ENCODE peak calls at places on chromosomes 7 and 10, in ten cellular contexts. F is breast epithelium, M is A549, E is right lobe of liver, B is K562, U is GM12891, G is HCT116, R is heart left ventricle, X is erythroblast, Y is transverse colon. Z is an unnamed sample.

GRCh38 chr10:110181911-110182310 is 25.5 kb upstream of the MXI1 start:
- DNase-seq in R (no peak), U (no peak), M (no peak), F (no peak), X (no peak), G (no peak), E (no peak), Y (no peak), B (no peak), Z (no peak)

GRCh38 chr7:43491984-43492383 is 90.9 kb upstream of the STK17A start:
- DNase-seq in M (no peak), F (no peak), U (no peak), E (no peak), Y (no peak), G (no peak), B (no peak), X (no peak), R (no peak), Z (peak)

GRCh38 chr10:51162002-51162401 is 87.7 kb downstream of the PRKG1 start:
- DNase-seq in F (no peak), B (peak), E (no peak), X (no peak), U (no peak), Y (no peak), M (no peak), R (peak), G (no peak), Z (no peak)

GRCh38 chr10:131731780-131732630 is 168.8 kb upstream of the PPP2R2D start:
- DNase-seq in U (no peak), B (no peak), R (no peak), G (no peak), X (no peak), M (no peak), Y (no peak), F (no peak), E (no peak), Z (no peak)

GRCh38 chr7:106765727-106766355 is 99.2 kb upstream of the PIK3CG start:
- DNase-seq in Y (no peak), M (no peak), B (no peak), U (no peak), G (no peak), R (no peak), F (no peak), E (no peak), X (no peak), Z (no peak)

GRCh38 chr10:74518076-74518475 is 308.3 kb upstream of the KAT6B start:
- DNase-seq in G (no peak), M (no peak), Y (no peak), F (no peak), E (no peak), R (no peak), U (no peak), B (no peak), X (no peak), Z (no peak)

GRCh38 chr10:36172574-36172973 is 530.5 kb upstream of the FZD8 start:
- DNase-seq in Y (no peak), X (no peak), F (no peak), M (no peak), B (no peak), E (no peak), R (peak), U (no peak), G (no peak), Z (no peak)

GRCh38 chr10:96017227-96017687 is 26.1 kb upstream of the CCNJ start:
- DNase-seq in X (peak), R (no peak), M (peak), U (peak), G (peak), Y (peak), F (no peak), E (no peak), B (peak), Z (peak)

GRCh38 chr10:43204394-43204942 is 62.4 kb downstream of the RASGEF1A start:
- DNase-seq in E (peak), G (no peak), Y (no peak), X (no peak), R (peak), F (peak), B (no peak), U (peak), M (no peak), Z (no peak)

GRCh38 chr7:116167177-116167576 is 43.2 kb upstream of the TES start:
- DNase-seq in M (no peak), E (no peak), Y (no peak), G (no peak), B (no peak), R (no peak), X (peak), F (no peak), U (no peak), Z (no peak)

GRCh38 chr7:32937344-32938174 is 19.7 kb upstream of the FKBP9 start:
- DNase-seq in G (no peak), E (peak), U (no peak), B (no peak), Y (peak), F (no peak), X (peak), R (peak), M (no peak), Z (peak)

GRCh38 chr10:12348870-12349627 is at the start of gene CAMK1D:
- DNase-seq in Y (peak), X (peak), F (peak), E (peak), M (peak), R (peak), G (no peak), B (peak), U (peak), Z (peak)

GRCh38 chr7:85595639-85596268 is 408.9 kb upstream of the SEMA3D start:
- DNase-seq in F (no peak), B (no peak), E (no peak), G (no peak), M (no peak), R (no peak), X (no peak), Y (no peak), U (no peak), Z (no peak)

GRCh38 chr7:116628971-116629586 is 42.9 kb upstream of the MET start:
- DNase-seq in G (no peak), X (no peak), U (no peak), R (peak), B (no peak), M (no peak), Y (peak), F (peak), E (peak), Z (no peak)

GRCh38 chr10:52194188-52194587 is 119.9 kb upstream of the DKK1 start:
- DNase-seq in M (no peak), U (no peak), E (no peak), B (no peak), Y (no peak), F (no peak), X (no peak), G (no peak), R (no peak), Z (no peak)

GRCh38 chr7:129008645-129009414 is 46.1 kb downstream of the TNPO3 start:
- DNase-seq in R (no peak), U (no peak), G (no peak), F (no peak), Y (no peak), X (no peak), E (no peak), B (no peak), M (no peak), Z (no peak)

GRCh38 chr10:8054243-8054497 is 318 bp upstream of the GATA3 start:
- DNase-seq in E (no peak), G (no peak), R (no peak), F (no peak), X (no peak), B (no peak), M (peak), U (no peak), Y (no peak), Z (peak)

GRCh38 chr7:75711634-75712494 is 26.9 kb downstream of the HIP1 start:
- DNase-seq in B (no peak), X (no peak), G (no peak), M (no peak), R (peak), U (no peak), Y (no peak), F (no peak), E (no peak), Z (no peak)

GRCh38 chr7:37921876-37922275 is 1.4 kb downstream of the EPDR1 start:
- DNase-seq in E (no peak), Y (no peak), M (no peak), B (no peak), F (no peak), G (no peak), X (peak), U (no peak), R (no peak), Z (no peak)

GRCh38 chr7:93544686-93545085 is 29.8 kb downstream of the CALCR start:
- DNase-seq in U (no peak), F (no peak), E (no peak), R (no peak), M (no peak), G (no peak), X (no peak), B (no peak), Y (no peak), Z (no peak)

GRCh38 chr7:16804674-16805439 is at the start of gene AGR2:
- DNase-seq in E (no peak), M (peak), U (no peak), Y (peak), X (no peak), G (no peak), F (peak), B (no peak), R (no peak), Z (no peak)

GRCh38 chr7:70599446-70600190 is 532.3 kb upstream of the GALNT17 start:
- DNase-seq in B (no peak), F (no peak), E (no peak), Y (peak), X (no peak), G (no peak), M (no peak), R (no peak), U (no peak), Z (peak)

GRCh38 chr10:61918140-61918539 is 16.6 kb downstream of the ARID5B start:
- DNase-seq in G (no peak), M (no peak), U (no peak), B (no peak), R (no peak), E (no peak), Y (no peak), F (no peak), X (no peak), Z (no peak)

GRCh38 chr10:132158122-132158741 is 28.5 kb upstream of the DPYSL4 start:
- DNase-seq in Y (no peak), R (peak), M (no peak), B (no peak), G (peak), F (no peak), X (no peak), U (peak), E (no peak), Z (peak)

GRCh38 chr10:29828978-29829377 is 194.2 kb upstream of the SVIL start:
- DNase-seq in Y (no peak), R (no peak), X (no peak), U (no peak), G (no peak), M (no peak), F (no peak), B (no peak), E (no peak), Z (no peak)

GRCh38 chr10:21499910-21500577 is 25.4 kb downstream of the SKIDA1 start:
- DNase-seq in B (no peak), G (no peak), X (peak), Y (no peak), E (peak), M (no peak), U (no peak), R (peak), F (no peak), Z (no peak)

GRCh38 chr10:78248651-78249464 is 215.2 kb downstream of the RPS24 start:
- DNase-seq in X (no peak), G (no peak), E (no peak), M (no peak), U (no peak), Y (no peak), F (peak), R (no peak), B (no peak), Z (no peak)

GRCh38 chr7:44967571-44968446 is 11.0 kb downstream of the MYO1G start:
- DNase-seq in Y (no peak), F (no peak), X (peak), G (no peak), M (peak), B (peak), E (peak), R (no peak), U (no peak), Z (no peak)
- TF ChIP-seq POLR2A in Y (no peak), F (no peak), X (no peak), G (no peak), M (no peak), B (no peak), E (no peak), R (no peak), U (no peak), Z (no peak)

DNA sequence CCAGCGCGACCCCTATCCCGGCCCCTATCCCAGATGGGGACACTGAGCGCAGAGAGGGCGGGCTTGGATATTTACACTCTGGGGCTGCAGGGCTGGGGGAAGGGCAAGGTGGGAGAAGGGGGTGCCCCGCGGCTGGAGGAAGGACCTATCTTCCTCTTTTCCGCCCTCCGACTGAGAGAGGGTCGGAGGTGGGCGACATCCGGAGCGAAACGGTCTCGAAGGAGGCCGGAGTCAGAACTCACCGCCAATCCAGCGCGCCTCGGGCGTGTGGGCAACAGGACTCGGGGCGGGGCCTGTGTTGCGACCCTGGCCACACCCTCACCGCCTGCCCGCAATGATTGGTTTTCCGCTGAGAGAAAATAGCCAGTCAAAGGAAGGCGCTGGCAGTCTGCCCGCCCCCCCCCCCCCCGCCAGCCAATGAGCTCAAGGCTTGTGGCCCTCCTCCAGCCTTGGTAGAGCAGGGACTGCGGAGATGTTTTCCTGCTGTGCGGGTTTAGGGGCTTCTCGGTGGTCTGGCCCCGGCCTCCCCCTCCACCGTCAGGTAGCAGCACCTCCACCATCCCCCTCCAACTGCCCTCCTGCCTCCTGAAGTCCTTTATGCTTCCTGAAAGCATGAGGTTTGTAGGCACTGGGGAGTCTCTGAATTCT is at the start of gene METTL27:
- DNase-seq in Y (peak), F (peak), X (peak), R (peak), M (peak), B (peak), U (peak), G (peak), E (peak), Z (peak)
- TF ChIP-seq POLR2A in Y (peak), F (peak), X (peak), R (peak), M (peak), B (peak), U (peak), G (peak), E (no peak), Z (peak)

GRCh38 chr7:139339025-139339424 is 2.1 kb upstream of the FMC1 start:
- DNase-seq in U (no peak), F (no peak), M (no peak), X (no peak), B (no peak), E (no peak), R (no peak), G (no peak), Y (no peak), Z (no peak)

GRCh38 chr7:139340808-139341057 is 404 bp upstream of the FMC1 start:
- DNase-seq in E (no peak), G (no peak), F (no peak), R (no peak), B (no peak), X (no peak), Y (no peak), U (peak), M (no peak), Z (no peak)

GRCh38 chr7:139340037-139340807 is 915 bp upstream of the FMC1 start:
- DNase-seq in R (peak), U (peak), B (peak), Y (peak), X (peak), G (peak), F (peak), E (peak), M (peak), Z (peak)

GRCh38 chr7:139341058-139341775 is at the start of gene FMC1:
- DNase-seq in R (peak), G (peak), B (peak), Y (peak), M (peak), U (peak), X (peak), E (peak), F (peak), Z (peak)

GRCh38 chr7:139339698-139340036 is 1.5 kb upstream of the FMC1 start:
- DNase-seq in Y (no peak), X (no peak), E (no peak), M (no peak), R (no peak), U (no peak), F (no peak), B (no peak), G (no peak), Z (no peak)
- TF ChIP-seq POLR2A in Y (no peak), X (no peak), E (no peak), M (no peak), R (no peak), U (no peak), F (no peak), B (no peak), G (no peak), Z (no peak)

GRCh38 chr10:97736902-97737769 is at the start of gene ZFYVE27:
- DNase-seq in U (peak), B (peak), X (peak), R (peak), G (peak), M (peak), F (peak), E (peak), Y (peak), Z (peak)
- TF ChIP-seq POLR2A in U (peak), B (peak), X (peak), R (peak), G (peak), M (peak), F (peak), E (peak), Y (peak), Z (peak)

GRCh38 chr7:4818000-4818794 is 42.8 kb downstream of the AP5Z1 start:
- DNase-seq in Y (no peak), E (no peak), M (no peak), B (no peak), G (no peak), R (no peak), X (no peak), U (no peak), F (no peak), Z (no peak)

GRCh38 chr7:4823442-4824119 is 38.2 kb downstream of the PAPOLB start:
- DNase-seq in M (no peak), B (no peak), F (no peak), R (no peak), G (no peak), X (no peak), Y (no peak), E (no peak), U (no peak), Z (no peak)

GRCh38 chr7:4819450-4820404 is 42.1 kb downstream of the PAPOLB start:
- DNase-seq in F (no peak), E (no peak), B (no peak), X (no peak), U (no peak), G (no peak), R (peak), M (no peak), Y (no peak), Z (no peak)

GRCh38 chr7:4820405-4820967 is 41.3 kb downstream of the PAPOLB start:
- DNase-seq in E (no peak), M (no peak), F (no peak), B (no peak), R (no peak), Y (no peak), G (no peak), X (no peak), U (no peak), Z (no peak)

GRCh38 chr7:4820968-4821471 is 40.8 kb downstream of the PAPOLB start:
- DNase-seq in U (no peak), X (no peak), E (no peak), R (no peak), M (no peak), Y (no peak), F (no peak), B (no peak), G (no peak), Z (no peak)
- TF ChIP-seq POLR2A in U (no peak), X (no peak), E (no peak), R (no peak), M (no peak), Y (no peak), F (no peak), B (no peak), G (no peak), Z (no peak)